ENCODE peak calls at places on chromosomes 5 and 9, in eight cellular contexts. Y is HFF-Myc; K is transverse colon; J is bronchial epithelial cell; A is adrenal gland; L is neural progenitor cell; R is CD8-positive, alpha-beta T cell; H is choroid plexus epithelial cell. D is an unnamed sample.

GRCh38 chr5:111830333-111830732 is 73.3 kb upstream of the NREP start:
- DNase-seq in Y (peak; percentile 31), K (no peak), J (peak; percentile 100), A (no peak), L (no peak), R (no peak), H (peak; percentile 62), D (no peak)

GRCh38 chr5:45521067-45521466 is 175.1 kb downstream of the HCN1 start:
- DNase-seq in Y (no peak), K (peak; percentile 52), J (no peak), A (peak; percentile 57), L (peak; percentile 83), R (no peak), H (peak; percentile 52), D (no peak)

GRCh38 chr5:126680215-126680817 is 79.6 kb downstream of the PHAX start:
- DNase-seq in Y (peak; percentile 65), K (peak; percentile 24), J (no peak), A (no peak), L (peak; percentile 45), R (no peak), H (peak; percentile 41), D (peak; percentile 68)

GRCh38 chr5:116494784-116495480 is 79.7 kb downstream of the SEMA6A start:
- DNase-seq in Y (no peak), K (no peak), J (peak; percentile 77), A (no peak), L (peak; percentile 29), R (no peak), H (no peak), D (no peak)

GRCh38 chr9:132851421-132851792 is 26.7 kb downstream of the AK8 start:
- DNase-seq in Y (no peak), K (no peak), J (no peak), A (no peak), L (no peak), R (no peak), H (no peak), D (no peak)

GRCh38 chr5:87020099-87020934 is 247.4 kb upstream of the RASA1 start:
- DNase-seq in Y (no peak), K (peak; percentile 37), J (peak; percentile 12), A (peak; percentile 71), L (peak; percentile 59), R (peak; percentile 5), H (peak; percentile 43), D (no peak)

GRCh38 chr5:3943803-3944202 is 348.2 kb downstream of the IRX1 start:
- DNase-seq in Y (no peak), K (no peak), J (no peak), A (no peak), L (no peak), R (no peak), H (no peak), D (no peak)

GRCh38 chr5:116455061-116455460 is 119.6 kb downstream of the SEMA6A start:
- DNase-seq in Y (no peak), K (no peak), J (no peak), A (no peak), L (no peak), R (no peak), H (peak; percentile 39), D (no peak)

GRCh38 chr9:85045271-85045670 is 375.7 kb downstream of the NTRK2 start:
- DNase-seq in Y (no peak), K (peak; percentile 15), J (peak; percentile 20), A (no peak), L (no peak), R (no peak), H (no peak), D (no peak)
- TF ChIP-seq CTCF in Y (no peak), K (no peak), J (no peak), A (no peak), L (no peak), R (no peak), H (no peak), D (no peak)

DNA sequence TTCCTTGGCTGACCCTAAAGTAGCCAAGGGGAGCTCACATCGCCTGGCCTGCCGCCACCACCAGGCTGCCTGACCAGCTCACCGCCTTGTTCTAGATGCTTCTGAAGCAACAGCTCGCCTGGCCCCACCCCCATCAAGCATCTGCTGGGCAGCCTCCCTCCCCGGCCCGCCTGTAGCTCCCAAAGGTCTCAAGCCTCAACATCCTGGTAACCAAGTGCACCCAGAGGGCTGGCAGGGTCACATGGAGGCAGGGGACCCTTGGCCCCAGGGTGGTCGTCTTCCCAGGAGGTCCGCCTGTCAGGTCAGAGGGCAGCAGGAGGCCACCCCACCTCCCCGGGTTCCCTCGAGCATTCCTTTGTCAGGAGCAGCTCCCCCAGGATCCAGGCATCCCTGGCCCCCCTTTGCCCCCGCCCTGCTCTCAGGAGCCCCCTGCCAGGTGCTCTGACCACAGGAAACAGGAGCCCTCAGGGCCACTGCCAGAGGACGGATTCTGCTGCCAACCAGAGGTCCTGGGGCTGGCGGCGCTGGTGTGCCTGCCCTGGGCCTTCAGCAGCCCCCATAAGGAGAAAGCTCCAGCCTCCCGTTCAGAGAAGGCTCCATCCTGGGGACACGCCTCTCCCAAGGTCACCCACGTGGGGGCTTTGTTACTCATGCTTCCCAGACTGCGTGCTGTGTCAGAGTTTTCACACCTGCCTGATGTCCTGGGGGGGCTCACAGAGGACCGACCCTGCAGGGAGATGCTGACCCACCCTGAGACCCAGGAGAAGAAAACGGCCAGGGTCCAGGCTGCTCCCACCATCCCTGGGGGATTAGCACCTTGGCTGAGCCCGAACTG is 3.5 kb upstream of the LRRC14B start:
- DNase-seq in Y (no peak), K (no peak), J (no peak), A (no peak), L (no peak), R (no peak), H (peak; percentile 17), D (no peak)
- H3K4me3 ChIP-seq in Y (no peak overlapping the region), K (peak overlapping the region; percentile 9), J (no peak overlapping the region), A (no peak overlapping the region), L (no peak overlapping the region), R (no peak overlapping the region), H (no peak overlapping the region), D (no peak overlapping the region)

DNA sequence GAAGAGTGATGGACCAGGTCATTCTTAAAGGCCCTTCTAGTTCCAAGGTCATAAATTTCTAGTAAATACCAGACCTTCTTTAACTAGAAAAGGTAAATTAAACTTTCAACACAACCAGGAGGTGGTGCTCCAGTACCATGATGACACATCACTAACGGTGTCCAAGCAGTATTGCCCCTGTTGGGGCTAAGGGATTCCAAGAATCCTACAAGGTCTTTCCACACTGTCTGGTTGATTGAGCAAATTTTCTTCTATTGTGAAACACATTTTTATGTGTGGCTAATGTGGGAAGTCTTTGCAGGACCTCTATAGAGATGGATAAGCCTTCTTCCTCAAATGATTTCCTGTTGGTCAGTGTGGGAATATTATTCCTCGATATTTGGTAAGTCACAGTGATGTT is 459.6 kb upstream of the PAPPA start:
- DNase-seq in Y (peak; percentile 36), K (peak; percentile 8), J (peak; percentile 67), A (no peak), L (peak; percentile 73), R (no peak), H (peak; percentile 98), D (peak; percentile 86)
- TF ChIP-seq CTCF in Y (peak; percentile 30), K (no peak), J (peak; percentile 33), A (no peak), L (peak; percentile 63), R (no peak), H (peak; percentile 69), D (peak; percentile 52)

GRCh38 chr9:6415266-6415665 is 2.3 kb downstream of the UHRF2 start:
- DNase-seq in Y (no peak), K (no peak), J (no peak), A (no peak), L (no peak), R (no peak), H (no peak), D (no peak)
- H3K4me3 ChIP-seq in Y (peak overlapping the region; percentile 60), K (no peak overlapping the region), J (no peak overlapping the region), A (no peak overlapping the region), L (peak overlapping the region; percentile 99), R (peak overlapping the region; percentile 74), H (peak overlapping the region; percentile 88), D (peak overlapping the region; percentile 75)

DNA sequence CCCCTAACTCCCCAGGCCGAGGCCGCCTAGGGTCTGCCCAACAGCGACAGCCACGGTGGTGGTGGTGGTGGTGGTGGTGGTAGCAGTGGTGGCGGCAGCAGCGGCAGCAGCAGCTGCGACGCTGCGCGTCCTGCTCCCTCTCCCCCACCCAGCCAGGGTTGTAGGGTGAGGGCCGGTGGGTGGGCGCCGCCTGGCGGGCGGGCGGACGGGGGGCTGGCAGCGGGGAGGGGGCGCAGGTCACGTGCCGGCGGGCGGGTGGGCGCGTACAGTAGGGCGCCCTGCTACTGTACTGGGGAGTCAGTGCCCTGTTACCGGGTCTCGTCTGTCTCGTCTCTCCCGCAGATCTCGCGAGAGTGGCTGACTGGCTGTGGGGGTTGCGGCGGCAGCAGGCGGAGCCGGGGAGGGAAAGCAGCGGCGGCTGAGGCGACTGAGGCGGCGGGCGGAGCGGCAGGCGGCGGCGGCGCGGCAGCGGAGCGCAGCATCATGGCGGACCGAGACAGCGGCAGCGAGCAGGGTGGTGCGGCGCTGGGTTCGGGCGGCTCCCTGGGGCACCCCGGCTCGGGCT is at the start of gene PURA:
- DNase-seq in Y (peak; percentile 80), K (peak; percentile 97), J (peak; percentile 84), A (peak; percentile 98), L (peak; percentile 97), R (peak; percentile 98), H (peak; percentile 93), D (peak; percentile 48)
- TF ChIP-seq CTCF in Y (no peak), K (no peak), J (no peak), A (no peak), L (peak; percentile 39), R (no peak), H (no peak), D (no peak)

GRCh38 chr5:32780508-32780919 is 69.4 kb downstream of the NPR3 start:
- DNase-seq in Y (no peak), K (no peak), J (no peak), A (no peak), L (no peak), R (no peak), H (peak; percentile 26), D (no peak)

GRCh38 chr5:32779754-32780415 is 68.8 kb downstream of the NPR3 start:
- DNase-seq in Y (no peak), K (no peak), J (no peak), A (no peak), L (peak; percentile 39), R (no peak), H (peak; percentile 19), D (no peak)

GRCh38 chr5:32783658-32784057 is 72.5 kb downstream of the NPR3 start:
- DNase-seq in Y (no peak), K (no peak), J (no peak), A (no peak), L (no peak), R (no peak), H (no peak), D (no peak)

GRCh38 chr5:32790411-32790951 is 79.4 kb downstream of the NPR3 start:
- DNase-seq in Y (no peak), K (no peak), J (peak; percentile 61), A (no peak), L (no peak), R (no peak), H (peak; percentile 77), D (peak; percentile 47)

GRCh38 chr5:32785639-32786216 is 74.6 kb downstream of the NPR3 start:
- DNase-seq in Y (no peak), K (no peak), J (no peak), A (no peak), L (no peak), R (no peak), H (peak; percentile 81), D (no peak)
- H3K4me3 ChIP-seq in Y (no peak overlapping the region), K (no peak overlapping the region), J (no peak overlapping the region), A (no peak overlapping the region), L (no peak overlapping the region), R (no peak overlapping the region), H (no peak overlapping the region), D (no peak overlapping the region)